ENCODE peak calls at places on chromosome 19, in seven cellular contexts. I is A549, K is uterus, G is HCT116, Y is body of pancreas, N is IMR-90, W is fibroblast of lung. T is an unnamed sample. For H3K9me3 and H3K4me1, the result is how much of the 10 kb centered on the place peaks cover.

GRCh38 chr19:19554074-19555023 is 16.3 kb downstream of the CILP2 start:
- DNase-seq in I (no peak), K (no peak), G (no peak), Y (peak), N (peak), W (peak), T (no peak)

GRCh38 chr19:49165865-49166301 is 8.3 kb downstream of the TRPM4 start:
- DNase-seq in I (no peak), K (no peak), G (no peak), Y (no peak), N (no peak), W (no peak), T (no peak)

GRCh38 chr19:45971260-45971902 is 2.3 kb downstream of the NOVA2 start:
- DNase-seq in I (no peak), K (no peak), G (no peak), Y (no peak), N (no peak), W (no peak), T (no peak)

GRCh38 chr19:33674575-33675367 is 53.0 kb downstream of the CHST8 start:
- DNase-seq in I (no peak), K (no peak), G (no peak), Y (no peak), N (no peak), W (no peak), T (no peak)

GRCh38 chr19:33759356-33759755 is 37.3 kb upstream of the KCTD15 start:
- DNase-seq in I (no peak), K (no peak), G (no peak), Y (no peak), N (no peak), W (no peak), T (no peak)

GRCh38 chr19:46860846-46861690 is at the start of gene ARHGAP35:
- DNase-seq in I (no peak), K (peak), G (no peak), Y (peak), N (no peak), W (no peak), T (peak)

GRCh38 chr19:38434549-38435051 is 1.1 kb downstream of the RYR1 start:
- DNase-seq in I (no peak), K (no peak), G (no peak), Y (no peak), N (no peak), W (no peak), T (no peak)

GRCh38 chr19:50493171-50493570 is 16.5 kb upstream of the GARIN5A start:
- DNase-seq in I (no peak), K (no peak), G (no peak), Y (no peak), N (no peak), W (no peak), T (no peak)

GRCh38 chr19:35159606-35160005 is 5.1 kb downstream of the FXYD5 start:
- DNase-seq in I (no peak), K (no peak), G (no peak), Y (no peak), N (no peak), W (no peak), T (no peak)

GRCh38 chr19:54137913-54138776 is 583 bp downstream of the CNOT3 start:
- DNase-seq in I (no peak), K (no peak), G (no peak), Y (peak), N (no peak), W (no peak), T (no peak)

GRCh38 chr19:16594131-16594586 is 21.9 kb upstream of the SLC35E1 start:
- DNase-seq in I (no peak), K (no peak), G (no peak), Y (no peak), N (no peak), W (no peak), T (no peak)

GRCh38 chr19:41695745-41696144 is 7.7 kb upstream of the CEACAM7 start:
- DNase-seq in I (no peak), K (no peak), G (no peak), Y (no peak), N (no peak), W (no peak), T (no peak)

GRCh38 chr19:44498988-44499387 is 1.3 kb downstream of the ZNF180 start:
- DNase-seq in I (no peak), K (no peak), G (no peak), Y (no peak), N (no peak), W (no peak), T (no peak)

GRCh38 chr19:17306285-17306714 is 628 bp downstream of the MRPL34 start:
- DNase-seq in I (no peak), K (no peak), G (no peak), Y (no peak), N (no peak), W (no peak), T (no peak)

GRCh38 chr19:49637865-49638350 is 2.0 kb downstream of the RRAS start:
- DNase-seq in I (peak), K (peak), G (no peak), Y (peak), N (peak), W (peak), T (peak)

GRCh38 chr19:14113762-14114414 is 3.7 kb downstream of the PRKACA start:
- DNase-seq in I (peak), K (no peak), G (peak), Y (peak), N (no peak), W (no peak), T (no peak)

GRCh38 chr19:54461201-54462071 is 2.1 kb downstream of the LENG9 start:
- DNase-seq in I (no peak), K (no peak), G (no peak), Y (no peak), N (peak), W (no peak), T (peak)

GRCh38 chr19:18639706-18640105 is 2.9 kb downstream of the KLHL26 start:
- DNase-seq in I (no peak), K (no peak), G (no peak), Y (no peak), N (no peak), W (no peak), T (no peak)

GRCh38 chr19:17943284-17944221 is 10.7 kb downstream of the CCDC124 start:
- DNase-seq in I (no peak), K (no peak), G (no peak), Y (no peak), N (no peak), W (no peak), T (no peak)

GRCh38 chr19:57320180-57321084 is at the start of gene ZNF543:
- DNase-seq in I (peak), K (peak), G (peak), Y (peak), N (peak), W (peak), T (peak)

GRCh38 chr19:19571387-19571786 is 33.3 kb downstream of the CILP2 start:
- DNase-seq in I (no peak), K (no peak), G (no peak), Y (no peak), N (no peak), W (no peak), T (no peak)

GRCh38 chr19:33862991-33863390 is 66.3 kb downstream of the KCTD15 start:
- DNase-seq in I (no peak), K (no peak), G (no peak), Y (no peak), N (no peak), W (no peak), T (no peak)

GRCh38 chr19:49651029-49651825 is 9.2 kb downstream of the SCAF1 start:
- DNase-seq in I (no peak), K (no peak), G (no peak), Y (no peak), N (no peak), W (no peak), T (no peak)

GRCh38 chr19:28488006-28488405 is 724.9 kb downstream of the UQCRFS1 start:
- DNase-seq in I (no peak), K (no peak), G (no peak), Y (no peak), N (no peak), W (no peak), T (no peak)

GRCh38 chr19:44401108-44401786 is at the start of gene ZNF285:
- DNase-seq in I (peak), K (peak), G (no peak), Y (peak), N (peak), W (peak), T (peak)

GRCh38 chr19:41705393-41706174 is 2.8 kb upstream of the CEACAM5 start:
- DNase-seq in I (peak), K (no peak), G (no peak), Y (peak), N (no peak), W (peak), T (peak)

GRCh38 chr19:19531951-19532805 is 3.5 kb downstream of the YJEFN3 start:
- DNase-seq in I (peak), K (peak), G (no peak), Y (peak), N (peak), W (peak), T (peak)

GRCh38 chr19:48364564-48365363 is 597 bp downstream of the SYNGR4 start:
- DNase-seq in I (no peak), K (peak), G (no peak), Y (no peak), N (no peak), W (no peak), T (no peak)

GRCh38 chr19:55088543-55089265 is 13.0 kb downstream of the EPS8L1 start:
- DNase-seq in I (peak), K (peak), G (no peak), Y (peak), N (peak), W (peak), T (no peak)

GRCh38 chr19:49691243-49692101 is 556 bp downstream of the CPT1C start:
- DNase-seq in I (no peak), K (peak), G (no peak), Y (no peak), N (peak), W (peak), T (no peak)

GRCh38 chr19:18232540-18233223 is 6.4 kb upstream of the PDE4C start:
- DNase-seq in I (peak), K (no peak), G (no peak), Y (no peak), N (no peak), W (no peak), T (no peak)

GRCh38 chr19:42286349-42287016 is 15.4 kb upstream of the PRR19 start:
- DNase-seq in I (no peak), K (peak), G (no peak), Y (peak), N (peak), W (peak), T (peak)

GRCh38 chr19:38699027-38699346 is 45.3 kb downstream of the CAPN12 start:
- DNase-seq in I (no peak), K (no peak), G (no peak), Y (no peak), N (no peak), W (no peak), T (no peak)

GRCh38 chr19:46731007-46731501 is 14.1 kb upstream of the PRKD2 start:
- DNase-seq in I (peak), K (no peak), G (no peak), Y (no peak), N (peak), W (peak), T (no peak)

GRCh38 chr19:15222738-15223648 is 9.3 kb downstream of the EPHX3 start:
- DNase-seq in I (peak), K (peak), G (peak), Y (peak), N (peak), W (peak), T (peak)

GRCh38 chr19:15225797-15226196 is 6.5 kb downstream of the EPHX3 start:
- DNase-seq in I (no peak), K (no peak), G (no peak), Y (no peak), N (no peak), W (no peak), T (no peak)

GRCh38 chr19:15223649-15224371 is 8.4 kb downstream of the EPHX3 start:
- DNase-seq in I (no peak), K (no peak), G (no peak), Y (no peak), N (no peak), W (no peak), T (peak)

GRCh38 chr19:15231256-15231655 is 992 bp downstream of the EPHX3 start:
- DNase-seq in I (no peak), K (no peak), G (no peak), Y (no peak), N (no peak), W (no peak), T (no peak)

DNA sequence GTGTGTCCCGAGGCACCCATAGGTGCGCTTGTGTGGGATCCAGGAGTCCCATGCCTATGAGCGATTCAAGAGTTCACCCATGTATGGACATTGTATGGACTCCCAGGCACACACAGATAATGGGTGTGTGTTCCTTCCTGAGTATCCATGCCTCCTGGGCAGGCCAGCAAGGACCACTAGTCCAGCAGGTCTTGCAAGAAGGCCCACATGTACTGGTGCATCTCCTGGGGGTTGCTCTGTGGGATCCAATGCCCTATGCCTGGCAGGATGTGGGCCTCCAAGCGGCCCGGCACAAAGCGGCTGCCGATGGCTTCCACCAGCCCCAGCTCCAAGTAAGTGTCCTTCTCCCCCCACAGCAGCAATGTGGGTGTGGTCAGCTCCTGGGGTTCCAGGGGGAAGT is 5.0 kb downstream of the EPHX3 start:
- DNase-seq in I (no peak), K (no peak), G (no peak), Y (no peak), N (no peak), W (no peak), T (no peak)
- H3K9me3 ChIP-seq in I (under half), K (under half), G (under half), Y (under half), N (under half), W (under half), T (under half)

DNA sequence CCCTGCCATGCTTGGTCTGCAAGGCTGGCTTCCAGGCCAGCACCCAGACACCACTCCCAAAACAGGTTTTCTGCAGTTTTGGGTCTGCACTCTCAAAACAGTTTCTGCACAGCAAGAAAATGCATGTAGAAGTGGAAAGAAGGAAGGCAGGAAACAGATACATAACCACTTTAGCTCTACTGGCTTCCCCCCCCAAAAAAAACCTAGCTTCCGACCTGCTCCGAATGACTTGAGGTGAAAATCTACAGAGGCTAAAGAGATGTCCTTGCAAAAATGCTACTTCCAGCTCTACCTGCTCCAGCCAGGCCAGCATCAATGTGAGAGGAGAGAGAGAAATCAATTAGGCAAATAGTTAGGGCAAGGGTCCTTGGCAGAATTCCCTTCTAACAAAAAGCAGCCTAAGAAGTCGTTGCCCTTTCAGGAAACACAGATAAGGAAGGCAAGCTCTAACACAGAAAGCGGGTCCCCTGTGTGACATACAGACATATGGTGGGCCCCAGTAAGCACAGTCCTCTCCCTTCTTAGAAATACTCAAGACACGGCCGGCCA is 3.4 kb downstream of the C19orf12 start:
- DNase-seq in I (no peak), K (no peak), G (no peak), Y (no peak), N (no peak), W (no peak), T (no peak)
- H3K4me1 ChIP-seq in I (under half), K (under half), G (under half), Y (under half), N (under half), W (under half), T (under half)

GRCh38 chr19:7328647-7329046 is 20.1 kb upstream of the ARHGEF18 start:
- DNase-seq in I (no peak), K (no peak), G (no peak), Y (no peak), N (no peak), W (no peak), T (no peak)

GRCh38 chr19:7327802-7328201 is 20.9 kb upstream of the ARHGEF18 start:
- DNase-seq in I (no peak), K (no peak), G (no peak), Y (no peak), N (no peak), W (no peak), T (no peak)

GRCh38 chr19:7331446-7331845 is 17.3 kb upstream of the ARHGEF18 start:
- DNase-seq in I (no peak), K (no peak), G (no peak), Y (no peak), N (no peak), W (no peak), T (no peak)

DNA sequence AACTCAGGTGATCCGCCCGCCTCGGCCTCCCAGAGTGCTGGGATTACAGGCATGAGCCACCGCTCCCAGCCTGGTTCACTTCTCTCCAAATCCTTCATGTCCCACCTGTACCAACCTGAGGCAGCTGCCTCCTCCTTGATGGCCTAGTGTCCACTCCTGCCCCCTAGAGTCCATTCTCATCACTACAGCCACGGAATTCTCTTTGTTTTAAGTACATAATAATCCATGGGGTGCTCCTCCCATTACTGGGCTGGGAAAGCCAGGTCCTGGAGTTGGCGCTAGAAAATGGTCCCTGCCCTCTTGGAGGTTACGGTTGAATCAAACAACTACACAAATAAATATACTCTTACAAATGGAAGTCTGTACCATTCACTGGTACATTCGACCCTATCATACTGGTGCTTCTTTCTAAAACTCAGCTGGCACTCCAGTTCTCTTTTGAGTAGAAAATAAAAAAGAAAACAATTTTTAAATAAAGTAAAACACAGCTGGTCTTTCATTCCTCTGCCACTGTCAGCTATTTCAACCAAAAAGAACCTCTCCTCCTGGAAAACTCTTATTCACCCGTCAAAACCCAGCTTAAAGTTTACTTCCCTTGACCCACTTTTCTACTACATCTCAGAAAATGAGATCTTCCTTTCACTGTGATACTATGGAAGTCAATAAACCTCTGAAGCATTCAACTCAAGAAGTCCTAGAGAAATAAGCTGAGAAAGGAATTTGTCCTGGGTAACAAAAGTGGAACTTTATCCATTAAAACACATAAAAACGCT is 22.4 kb upstream of the ARHGEF18 start:
- DNase-seq in I (peak), K (no peak), G (peak), Y (peak), N (no peak), W (no peak), T (no peak)
- TF ChIP-seq CTCF in I (peak), K (peak), G (peak), Y (peak), N (no peak), W (peak), T (peak)

GRCh38 chr19:31449379-31449778 is 100.1 kb upstream of the TSHZ3 start:
- DNase-seq in I (no peak), K (no peak), G (no peak), Y (no peak), N (no peak), W (no peak), T (no peak)
- H3K9me3 ChIP-seq in I (under half), K (under half), G (under half), Y (under half), N (under half), W (under half), T (under half)

GRCh38 chr19:4971816-4972495 is 3.0 kb downstream of the KDM4B start:
- DNase-seq in I (no peak), K (no peak), G (no peak), Y (no peak), N (no peak), W (no peak), T (no peak)
- H3K4me1 ChIP-seq in I (under half), K (under half), G (under half), Y (half or more), N (under half), W (under half), T (under half)

GRCh38 chr19:4033028-4033956 is 25.8 kb downstream of the PIAS4 start:
- DNase-seq in I (no peak), K (no peak), G (no peak), Y (no peak), N (no peak), W (no peak), T (no peak)
- TF ChIP-seq CTCF in I (no peak), K (no peak), G (no peak), Y (no peak), N (no peak), W (no peak), T (no peak)

GRCh38 chr19:37095859-37096258 is 17.6 kb downstream of the ZNF420 start:
- DNase-seq in I (peak), K (no peak), G (no peak), Y (no peak), N (no peak), W (peak), T (no peak)
- H3K9me3 ChIP-seq in I (half or more), K (half or more), G (under half), Y (under half), N (under half), W (under half), T (half or more)

GRCh38 chr19:1884719-1885334 is 469 bp downstream of the ABHD17A start:
- DNase-seq in I (no peak), K (no peak), G (no peak), Y (no peak), N (no peak), W (no peak), T (no peak)

GRCh38 chr19:1884291-1884718 is 991 bp downstream of the ABHD17A start:
- DNase-seq in I (no peak), K (no peak), G (no peak), Y (no peak), N (no peak), W (no peak), T (no peak)

GRCh38 chr19:1882786-1883692 is 2.3 kb downstream of the ABHD17A start:
- DNase-seq in I (no peak), K (no peak), G (no peak), Y (no peak), N (no peak), W (no peak), T (no peak)

GRCh38 chr19:1882089-1882785 is 3.1 kb downstream of the ABHD17A start:
- DNase-seq in I (no peak), K (no peak), G (no peak), Y (no peak), N (no peak), W (no peak), T (no peak)

DNA sequence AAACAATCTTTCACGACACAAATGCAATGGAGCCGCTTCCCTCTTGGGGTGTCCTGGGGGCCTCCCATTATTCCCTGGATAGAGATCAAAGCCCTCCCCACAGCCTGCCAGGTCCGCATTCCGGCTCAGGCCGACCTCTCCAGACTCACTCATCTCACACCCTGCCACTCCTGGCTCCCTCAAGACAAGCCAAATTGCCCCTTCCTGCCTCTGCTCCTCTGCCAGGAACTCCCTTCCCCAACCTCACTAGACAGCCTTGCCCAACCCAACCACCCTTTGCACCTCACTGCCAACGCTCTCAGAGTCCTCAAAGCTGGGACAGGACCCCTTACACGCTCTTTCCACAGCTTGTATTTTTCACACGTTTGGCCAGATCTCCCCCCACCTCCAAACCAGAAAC is 1.5 kb downstream of the ABHD17A start:
- DNase-seq in I (no peak), K (no peak), G (no peak), Y (no peak), N (no peak), W (no peak), T (no peak)
- H3K4me1 ChIP-seq in I (under half), K (under half), G (under half), Y (under half), N (under half), W (under half), T (under half)

T was measured in ascending aorta.